ENCODE peak calls at places on chromosomes 4 and X, in seven cellular contexts. One of them, this sample, is unnamed. For H3K4me1 and H3K27me3, the result is how much of the 10 kb centered on the place peaks cover.

GRCh38 chr4:151359576-151359975 is 34.2 kb upstream of the SH3D19 start:
- DNase-seq in CD8-positive, alpha-beta memory T cell: no peak
- DNase-seq in transverse colon: peak
- DNase-seq in heart right ventricle: no peak
- DNase-seq in tibial artery: no peak
- DNase-seq in heart left ventricle: no peak
- DNase-seq in thoracic aorta: no peak
- DNase-seq in this sample: peak

GRCh38 chrX:15750611-15751159 is 12.6 kb downstream of the CA5B start:
- DNase-seq in CD8-positive, alpha-beta memory T cell: no peak
- DNase-seq in transverse colon: no peak
- DNase-seq in heart right ventricle: no peak
- DNase-seq in tibial artery: no peak
- DNase-seq in heart left ventricle: no peak
- DNase-seq in thoracic aorta: no peak
- DNase-seq in this sample: no peak

GRCh38 chr4:32172761-32173160 is 1452.6 kb downstream of the PCDH7 start:
- DNase-seq in CD8-positive, alpha-beta memory T cell: no peak
- DNase-seq in transverse colon: no peak
- DNase-seq in heart right ventricle: no peak
- DNase-seq in tibial artery: no peak
- DNase-seq in heart left ventricle: no peak
- DNase-seq in thoracic aorta: no peak
- DNase-seq in this sample: no peak

GRCh38 chrX:151754042-151754419 is 19.5 kb downstream of the CNGA2 start:
- DNase-seq in CD8-positive, alpha-beta memory T cell: no peak
- DNase-seq in transverse colon: no peak
- DNase-seq in heart right ventricle: no peak
- DNase-seq in tibial artery: no peak
- DNase-seq in heart left ventricle: no peak
- DNase-seq in thoracic aorta: no peak
- DNase-seq in this sample: no peak

GRCh38 chrX:45517090-45517973 is 316.7 kb upstream of the DIPK2B start:
- DNase-seq in CD8-positive, alpha-beta memory T cell: no peak
- DNase-seq in transverse colon: no peak
- DNase-seq in heart right ventricle: no peak
- DNase-seq in tibial artery: no peak
- DNase-seq in heart left ventricle: no peak
- DNase-seq in thoracic aorta: no peak
- DNase-seq in this sample: no peak

GRCh38 chrX:151713859-151714258 is 2.0 kb upstream of the FATE1 start:
- DNase-seq in CD8-positive, alpha-beta memory T cell: no peak
- DNase-seq in transverse colon: no peak
- DNase-seq in heart right ventricle: no peak
- DNase-seq in tibial artery: no peak
- DNase-seq in heart left ventricle: no peak
- DNase-seq in thoracic aorta: no peak
- DNase-seq in this sample: peak

GRCh38 chr4:48315728-48316630 is 25.4 kb upstream of the SLAIN2 start:
- DNase-seq in CD8-positive, alpha-beta memory T cell: no peak
- DNase-seq in transverse colon: no peak
- DNase-seq in heart right ventricle: no peak
- DNase-seq in tibial artery: no peak
- DNase-seq in heart left ventricle: no peak
- DNase-seq in thoracic aorta: no peak
- DNase-seq in this sample: peak

GRCh38 chr4:142600952-142601351 is 245.1 kb downstream of the INPP4B start:
- DNase-seq in CD8-positive, alpha-beta memory T cell: no peak
- DNase-seq in transverse colon: no peak
- DNase-seq in heart right ventricle: no peak
- DNase-seq in tibial artery: no peak
- DNase-seq in heart left ventricle: no peak
- DNase-seq in thoracic aorta: no peak
- DNase-seq in this sample: no peak

GRCh38 chr4:87058272-87059073 is 123.7 kb downstream of the AFF1 start:
- DNase-seq in CD8-positive, alpha-beta memory T cell: no peak
- DNase-seq in transverse colon: no peak
- DNase-seq in heart right ventricle: no peak
- DNase-seq in tibial artery: no peak
- DNase-seq in heart left ventricle: no peak
- DNase-seq in thoracic aorta: no peak
- DNase-seq in this sample: peak

GRCh38 chrX:121958886-121959285 is 911.5 kb downstream of the GLUD2 start:
- DNase-seq in CD8-positive, alpha-beta memory T cell: no peak
- DNase-seq in transverse colon: no peak
- DNase-seq in heart right ventricle: no peak
- DNase-seq in tibial artery: no peak
- DNase-seq in heart left ventricle: no peak
- DNase-seq in thoracic aorta: no peak
- DNase-seq in this sample: no peak

GRCh38 chr4:88719381-88719780 is 21.8 kb upstream of the NAP1L5 start:
- DNase-seq in CD8-positive, alpha-beta memory T cell: no peak
- DNase-seq in transverse colon: no peak
- DNase-seq in heart right ventricle: no peak
- DNase-seq in tibial artery: no peak
- DNase-seq in heart left ventricle: no peak
- DNase-seq in thoracic aorta: no peak
- DNase-seq in this sample: no peak

GRCh38 chr4:165331316-165331715 is 3.8 kb downstream of the MSMO1 start:
- DNase-seq in CD8-positive, alpha-beta memory T cell: no peak
- DNase-seq in transverse colon: no peak
- DNase-seq in heart right ventricle: no peak
- DNase-seq in tibial artery: no peak
- DNase-seq in heart left ventricle: no peak
- DNase-seq in thoracic aorta: no peak
- DNase-seq in this sample: no peak

GRCh38 chrX:53116101-53116500 is 22.2 kb downstream of the KANTR start:
- DNase-seq in CD8-positive, alpha-beta memory T cell: no peak
- DNase-seq in transverse colon: peak
- DNase-seq in heart right ventricle: no peak
- DNase-seq in tibial artery: no peak
- DNase-seq in heart left ventricle: no peak
- DNase-seq in thoracic aorta: no peak
- DNase-seq in this sample: no peak

GRCh38 chrX:17174671-17175070 is 200.3 kb upstream of the NHS start:
- DNase-seq in CD8-positive, alpha-beta memory T cell: no peak
- DNase-seq in transverse colon: no peak
- DNase-seq in heart right ventricle: peak
- DNase-seq in tibial artery: no peak
- DNase-seq in heart left ventricle: peak
- DNase-seq in thoracic aorta: no peak
- DNase-seq in this sample: peak

GRCh38 chrX:149124526-149125108 is 380.5 kb downstream of the IDS start:
- DNase-seq in CD8-positive, alpha-beta memory T cell: no peak
- DNase-seq in transverse colon: no peak
- DNase-seq in heart right ventricle: no peak
- DNase-seq in tibial artery: no peak
- DNase-seq in heart left ventricle: no peak
- DNase-seq in thoracic aorta: no peak
- DNase-seq in this sample: no peak

GRCh38 chrX:74613350-74614192 is 853 bp downstream of the RLIM start:
- DNase-seq in CD8-positive, alpha-beta memory T cell: no peak
- DNase-seq in transverse colon: peak
- DNase-seq in heart right ventricle: no peak
- DNase-seq in tibial artery: no peak
- DNase-seq in heart left ventricle: no peak
- DNase-seq in thoracic aorta: no peak
- DNase-seq in this sample: peak

GRCh38 chrX:1485033-1485432 is 32.3 kb upstream of the ASMTL start:
- DNase-seq in CD8-positive, alpha-beta memory T cell: no peak
- DNase-seq in transverse colon: no peak
- DNase-seq in heart right ventricle: no peak
- DNase-seq in tibial artery: no peak
- DNase-seq in heart left ventricle: no peak
- DNase-seq in thoracic aorta: no peak
- DNase-seq in this sample: no peak

GRCh38 chr4:152894673-152895072 is 41.5 kb upstream of the FHDC1 start:
- DNase-seq in CD8-positive, alpha-beta memory T cell: no peak
- DNase-seq in transverse colon: no peak
- DNase-seq in heart right ventricle: no peak
- DNase-seq in tibial artery: no peak
- DNase-seq in heart left ventricle: no peak
- DNase-seq in thoracic aorta: no peak
- DNase-seq in this sample: no peak

GRCh38 chrX:151958101-151958500 is 16.4 kb downstream of the GABRE start:
- DNase-seq in CD8-positive, alpha-beta memory T cell: no peak
- DNase-seq in transverse colon: no peak
- DNase-seq in heart right ventricle: no peak
- DNase-seq in tibial artery: no peak
- DNase-seq in heart left ventricle: no peak
- DNase-seq in thoracic aorta: no peak
- DNase-seq in this sample: no peak

GRCh38 chr4:158823461-158823873 is 54.6 kb downstream of the FNIP2 start:
- DNase-seq in CD8-positive, alpha-beta memory T cell: no peak
- DNase-seq in transverse colon: no peak
- DNase-seq in heart right ventricle: no peak
- DNase-seq in tibial artery: no peak
- DNase-seq in heart left ventricle: peak
- DNase-seq in thoracic aorta: peak
- DNase-seq in this sample: no peak

GRCh38 chrX:109920325-109920724 is 82.6 kb upstream of the TMEM164 start:
- DNase-seq in CD8-positive, alpha-beta memory T cell: no peak
- DNase-seq in transverse colon: no peak
- DNase-seq in heart right ventricle: no peak
- DNase-seq in tibial artery: no peak
- DNase-seq in heart left ventricle: no peak
- DNase-seq in thoracic aorta: no peak
- DNase-seq in this sample: no peak

GRCh38 chrX:9859711-9860555 is 73.7 kb downstream of the SHROOM2 start:
- DNase-seq in CD8-positive, alpha-beta memory T cell: no peak
- DNase-seq in transverse colon: no peak
- DNase-seq in heart right ventricle: no peak
- DNase-seq in tibial artery: no peak
- DNase-seq in heart left ventricle: no peak
- DNase-seq in thoracic aorta: no peak
- DNase-seq in this sample: no peak

DNA sequence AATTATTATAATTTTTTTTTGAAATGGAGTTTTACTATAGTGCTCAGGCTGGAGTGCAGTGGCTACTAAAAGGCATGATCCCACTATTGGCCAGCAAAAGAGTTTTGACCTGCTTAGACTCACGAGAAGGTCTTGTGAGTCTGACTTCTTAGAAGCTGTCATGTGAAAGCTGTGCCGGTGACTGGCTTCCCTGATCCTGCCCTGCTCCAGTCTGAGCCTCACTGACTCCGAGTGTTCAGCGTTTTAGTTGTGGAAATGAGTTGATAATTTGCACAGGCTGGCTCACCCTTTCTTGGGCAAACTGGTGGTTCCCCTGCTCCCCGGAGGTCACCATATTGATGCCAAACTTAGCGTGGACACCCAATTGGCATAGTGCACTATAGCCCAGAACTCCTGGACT is 16.4 kb upstream of the CXCL8 start:
- DNase-seq in CD8-positive, alpha-beta memory T cell: no peak
- DNase-seq in transverse colon: no peak
- DNase-seq in heart right ventricle: no peak
- DNase-seq in tibial artery: no peak
- DNase-seq in heart left ventricle: no peak
- DNase-seq in thoracic aorta: no peak
- DNase-seq in this sample: no peak
- H3K4me1 ChIP-seq in CD8-positive, alpha-beta memory T cell: under half
- H3K4me1 ChIP-seq in transverse colon: under half
- H3K4me1 ChIP-seq in heart right ventricle: under half
- H3K4me1 ChIP-seq in tibial artery: under half
- H3K4me1 ChIP-seq in heart left ventricle: under half
- H3K4me1 ChIP-seq in thoracic aorta: under half
- H3K4me1 ChIP-seq in this sample: under half

GRCh38 chr4:1010522-1011021 is 854 bp upstream of the FGFRL1 start:
- DNase-seq in CD8-positive, alpha-beta memory T cell: peak
- DNase-seq in transverse colon: peak
- DNase-seq in heart right ventricle: peak
- DNase-seq in tibial artery: peak
- DNase-seq in heart left ventricle: peak
- DNase-seq in thoracic aorta: peak
- DNase-seq in this sample: peak
- H3K27me3 ChIP-seq in CD8-positive, alpha-beta memory T cell: under half
- H3K27me3 ChIP-seq in transverse colon: under half
- H3K27me3 ChIP-seq in heart right ventricle: under half
- H3K27me3 ChIP-seq in tibial artery: under half
- H3K27me3 ChIP-seq in heart left ventricle: under half
- H3K27me3 ChIP-seq in thoracic aorta: under half
- H3K27me3 ChIP-seq in this sample: half or more

DNA sequence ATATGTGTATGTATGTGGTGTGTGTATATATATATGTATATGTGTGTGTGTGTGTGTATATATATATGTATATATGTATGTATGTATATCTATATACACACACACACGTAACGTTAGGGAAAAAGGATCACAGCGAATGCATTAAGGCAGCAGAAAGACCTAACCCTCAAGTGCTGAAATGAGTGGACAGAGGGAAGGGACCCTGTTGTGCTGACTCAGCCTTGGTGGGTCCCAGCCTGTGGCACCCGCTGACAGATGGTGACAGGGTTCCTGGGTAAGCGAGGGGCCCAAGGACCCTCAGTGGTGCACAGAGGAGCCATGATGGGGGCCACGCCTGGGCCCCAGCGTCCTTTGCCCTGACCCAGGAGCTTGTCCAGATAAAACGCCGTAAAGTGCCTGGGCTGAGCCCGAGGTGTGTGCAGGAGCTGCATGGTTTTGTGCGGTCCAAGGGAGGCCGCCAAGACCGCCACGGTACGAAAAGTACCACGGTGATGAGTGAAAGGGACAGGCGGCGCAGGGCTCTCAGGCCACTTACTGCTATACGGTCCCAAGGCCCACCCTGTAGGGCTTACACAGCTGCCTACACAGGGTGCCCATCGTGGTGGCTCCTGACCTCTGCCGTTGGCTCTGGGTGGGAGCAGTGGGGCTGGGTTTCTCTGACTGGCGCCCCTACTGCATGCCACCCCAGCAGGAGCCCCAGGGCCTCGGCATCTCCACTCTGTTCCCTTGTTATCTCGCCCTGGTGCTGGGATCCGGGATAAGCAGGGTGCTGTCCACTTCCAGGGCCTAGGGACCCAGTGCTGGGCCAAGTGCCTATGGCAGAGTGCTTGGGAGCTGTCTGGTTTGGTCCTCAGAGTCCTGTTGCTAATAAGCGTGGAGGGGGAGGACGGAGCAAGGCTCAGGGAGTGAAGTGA is 10.0 kb downstream of the SH3BP2 start:
- DNase-seq in CD8-positive, alpha-beta memory T cell: no peak
- DNase-seq in transverse colon: peak
- DNase-seq in heart right ventricle: peak
- DNase-seq in tibial artery: peak
- DNase-seq in heart left ventricle: peak
- DNase-seq in thoracic aorta: no peak
- DNase-seq in this sample: no peak
- H3K4me1 ChIP-seq in CD8-positive, alpha-beta memory T cell: under half
- H3K4me1 ChIP-seq in transverse colon: half or more
- H3K4me1 ChIP-seq in heart right ventricle: half or more
- H3K4me1 ChIP-seq in tibial artery: under half
- H3K4me1 ChIP-seq in heart left ventricle: half or more
- H3K4me1 ChIP-seq in thoracic aorta: under half
- H3K4me1 ChIP-seq in this sample: under half

DNA sequence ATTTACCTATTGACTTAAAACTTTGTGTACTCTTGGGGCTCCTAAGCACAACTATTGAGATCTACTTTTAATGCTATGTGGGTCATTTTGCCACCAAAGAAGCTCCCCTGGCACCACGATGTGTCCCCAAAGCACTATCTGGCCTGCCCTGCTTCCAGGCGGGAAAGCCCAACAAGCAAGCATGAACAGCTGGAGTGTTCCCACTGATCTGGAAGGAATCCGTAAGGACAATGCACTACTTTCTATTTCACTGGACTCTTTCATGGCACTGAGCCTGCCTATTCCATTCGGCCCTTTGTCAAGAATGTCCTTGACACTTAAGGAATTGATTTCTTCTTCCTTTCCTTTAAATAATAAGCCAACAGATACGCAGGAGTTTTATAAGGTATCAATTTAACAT is 38.8 kb downstream of the GRIA3 start:
- DNase-seq in CD8-positive, alpha-beta memory T cell: no peak
- DNase-seq in transverse colon: no peak
- DNase-seq in heart right ventricle: no peak
- DNase-seq in tibial artery: no peak
- DNase-seq in heart left ventricle: no peak
- DNase-seq in thoracic aorta: no peak
- DNase-seq in this sample: no peak
- H3K27me3 ChIP-seq in CD8-positive, alpha-beta memory T cell: under half
- H3K27me3 ChIP-seq in transverse colon: under half
- H3K27me3 ChIP-seq in heart right ventricle: under half
- H3K27me3 ChIP-seq in tibial artery: under half
- H3K27me3 ChIP-seq in heart left ventricle: under half
- H3K27me3 ChIP-seq in thoracic aorta: under half
- H3K27me3 ChIP-seq in this sample: under half

This sample was measured in BE2C.